ENCODE peak calls at places on chromosomes 16 and 17, in six cellular contexts. Y, Q, O, J, G and R are unnamed samples.

GRCh38 chr17:72462814-72463213 is 342.0 kb downstream of the SOX9 start:
- DNase-seq in G (no peak), Q (no peak), O (no peak), J (no peak), Y (no peak), R (no peak)

GRCh38 chr16:27591837-27592236 is 41.9 kb downstream of the KATNIP start:
- DNase-seq in G (no peak), Y (no peak), Q (no peak), J (no peak), O (no peak), R (no peak)

GRCh38 chr17:29642171-29642611 is 19.5 kb upstream of the CORO6 start:
- DNase-seq in J (no peak), Y (no peak), G (no peak), Q (no peak), O (no peak), R (no peak)

GRCh38 chr17:33266116-33266515 is 27.0 kb downstream of the ASIC2 start:
- DNase-seq in Q (no peak), G (no peak), Y (no peak), O (no peak), J (no peak), R (no peak)

GRCh38 chr17:7111784-7112526 is 2.7 kb downstream of the ASGR2 start:
- DNase-seq in J (no peak), Q (no peak), Y (no peak), O (no peak), G (peak; percentile 74), R (no peak)

GRCh38 chr16:70418993-70419318 is 19.9 kb downstream of the ST3GAL2 start:
- DNase-seq in J (no peak), G (no peak), O (no peak), Y (no peak), Q (no peak), R (no peak)

GRCh38 chr16:287298-287811 is 4.4 kb downstream of the PDIA2 start:
- DNase-seq in Y (no peak), J (no peak), G (no peak), O (no peak), Q (no peak), R (no peak)

GRCh38 chr16:46972429-46972970 is 974 bp downstream of the DNAJA2 start:
- DNase-seq in Y (peak; percentile 56), Q (no peak), G (no peak), O (no peak), J (peak; percentile 44), R (no peak)

GRCh38 chr16:87693827-87694226 is 72.0 kb downstream of the KLHDC4 start:
- DNase-seq in O (no peak), J (no peak), Y (no peak), Q (no peak), G (no peak), R (no peak)

GRCh38 chr17:82037113-82037888 is at the start of gene DCXR:
- DNase-seq in O (peak; percentile 98), J (peak; percentile 99), Q (peak; percentile 99), Y (peak; percentile 99), G (peak; percentile 99), R (peak; percentile 98)

GRCh38 chr16:19885456-19886060 is 910 bp upstream of the GPRC5B start:
- DNase-seq in G (peak; percentile 88), Q (no peak), J (no peak), Y (no peak), O (peak; percentile 9), R (peak; percentile 70)

GRCh38 chr16:18039931-18040330 is 296.6 kb downstream of the NPIPA8 start:
- DNase-seq in Y (no peak), Q (no peak), G (no peak), J (no peak), O (no peak), R (no peak)

GRCh38 chr17:69525920-69526841 is 111.7 kb downstream of the MAP2K6 start:
- DNase-seq in Q (no peak), Y (peak; percentile 45), J (no peak), G (no peak), O (peak; percentile 36), R (no peak)

GRCh38 chr17:48568499-48569259 is 9.5 kb downstream of the HOXB4 start:
- DNase-seq in G (no peak), J (no peak), Y (no peak), Q (no peak), O (no peak), R (no peak)

GRCh38 chr16:1745181-1745899 is 26.0 kb downstream of the NME3 start:
- DNase-seq in O (no peak), Y (no peak), J (no peak), G (peak; percentile 76), Q (no peak), R (no peak)

GRCh38 chr16:69106491-69107291 is 1.2 kb downstream of the HAS3 start:
- DNase-seq in J (peak; percentile 46), G (no peak), Y (peak; percentile 36), O (peak; percentile 18), Q (no peak), R (no peak)

GRCh38 chr16:56793504-56793903 is 63.6 kb downstream of the NUP93 start:
- DNase-seq in Y (peak; percentile 14), O (no peak), J (no peak), G (no peak), Q (no peak), R (no peak)

GRCh38 chr17:40313660-40314556 is 4.9 kb downstream of the RARA start:
- DNase-seq in Q (no peak), J (no peak), G (no peak), Y (no peak), O (no peak), R (peak; percentile 44)

GRCh38 chr17:48215583-48216139 is 108.1 kb downstream of the SNX11 start:
- DNase-seq in Q (no peak), G (no peak), J (no peak), O (peak; percentile 11), Y (peak; percentile 75), R (no peak)

GRCh38 chr17:28472871-28473497 is 460 bp upstream of the SLC13A2 start:
- DNase-seq in J (no peak), Y (no peak), G (no peak), O (no peak), Q (no peak), R (no peak)

GRCh38 chr17:28473542-28473941 is at the start of gene SLC13A2:
- DNase-seq in Q (no peak), G (no peak), J (no peak), Y (no peak), O (peak; percentile 64), R (peak; percentile 65)

GRCh38 chr17:28470266-28471126 is 2.9 kb upstream of the SLC13A2 start:
- DNase-seq in J (no peak), G (peak; percentile 74), Q (no peak), O (no peak), Y (no peak), R (peak; percentile 50)

GRCh38 chr17:28471127-28471453 is 2.4 kb upstream of the SLC13A2 start:
- DNase-seq in J (no peak), Y (no peak), Q (no peak), G (peak; percentile 68), O (no peak), R (peak; percentile 49)

GRCh38 chr17:28471531-28472342 is 1.7 kb upstream of the SLC13A2 start:
- DNase-seq in Q (no peak), O (no peak), G (peak; percentile 70), Y (no peak), J (no peak), R (peak; percentile 78)
- TF ChIP-seq POLR2A in Q (no peak), O (no peak), G (no peak), Y (no peak), J (no peak), R (no peak)

GRCh38 chr16:24853169-24853824 is 7.5 kb downstream of the SLC5A11 start:
- DNase-seq in J (no peak), G (peak; percentile 56), O (no peak), Y (no peak), Q (no peak), R (no peak)
- TF ChIP-seq POLR2A in J (no peak), G (no peak), O (no peak), Y (no peak), Q (no peak), R (no peak)

GRCh38 chr17:58224315-58224714 is 5.3 kb upstream of the MKS1 start:
- DNase-seq in O (no peak), Y (peak; percentile 47), Q (no peak), G (no peak), J (no peak), R (no peak)

GRCh38 chr17:58219789-58220183 is 731 bp upstream of the MKS1 start:
- DNase-seq in O (no peak), J (no peak), Y (no peak), G (no peak), Q (no peak), R (no peak)

GRCh38 chr17:58215685-58216084 is 3.4 kb downstream of the MKS1 start:
- DNase-seq in Q (no peak), G (no peak), O (no peak), J (no peak), Y (no peak), R (no peak)

GRCh38 chr17:58219007-58219788 is at the start of gene MKS1:
- DNase-seq in Y (peak; percentile 100), J (peak; percentile 96), O (peak; percentile 96), G (peak; percentile 99), Q (peak; percentile 93), R (peak; percentile 95)
- TF ChIP-seq POLR2A in Y (peak; percentile 93), J (peak; percentile 81), O (peak; percentile 52), G (no peak), Q (no peak), R (no peak)

DNA sequence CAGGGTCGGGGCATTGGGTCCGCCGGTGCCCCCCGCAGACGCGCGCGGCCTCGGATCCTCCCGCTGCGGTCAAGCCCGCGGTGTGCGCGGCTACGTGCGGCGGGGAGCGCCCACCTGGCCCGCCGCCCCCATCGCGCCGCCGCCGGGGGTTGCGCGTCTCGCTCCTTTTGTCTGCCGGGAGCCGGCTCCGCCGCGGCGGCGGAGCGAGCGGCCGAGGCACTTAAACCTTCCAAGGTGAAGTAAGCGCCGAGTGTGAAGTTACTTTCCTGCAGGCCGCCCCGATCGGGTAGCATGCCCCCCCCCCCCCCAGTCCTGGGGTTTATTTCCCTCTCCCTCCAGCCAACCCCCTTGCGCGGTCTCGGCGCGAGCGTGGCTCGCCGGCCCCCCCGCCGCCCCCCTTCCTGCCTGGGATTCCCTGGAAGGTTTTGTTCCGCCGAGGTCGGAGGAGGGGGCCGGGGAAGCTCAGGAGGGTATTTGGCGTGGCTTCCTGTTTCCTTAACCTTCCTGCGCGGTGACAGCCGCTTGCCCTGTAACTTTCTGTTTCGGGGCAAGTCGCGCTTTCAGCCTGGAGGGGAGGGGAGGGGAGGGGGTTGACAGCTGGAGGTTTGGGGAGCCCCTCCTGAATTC is 56.6 kb upstream of the GSE1 start:
- DNase-seq in G (no peak), O (peak; percentile 72), Y (peak; percentile 53), Q (peak; percentile 79), J (peak; percentile 67), R (no peak)
- TF ChIP-seq POLR2A in G (no peak), O (no peak), Y (no peak), Q (no peak), J (no peak), R (no peak)

DNA sequence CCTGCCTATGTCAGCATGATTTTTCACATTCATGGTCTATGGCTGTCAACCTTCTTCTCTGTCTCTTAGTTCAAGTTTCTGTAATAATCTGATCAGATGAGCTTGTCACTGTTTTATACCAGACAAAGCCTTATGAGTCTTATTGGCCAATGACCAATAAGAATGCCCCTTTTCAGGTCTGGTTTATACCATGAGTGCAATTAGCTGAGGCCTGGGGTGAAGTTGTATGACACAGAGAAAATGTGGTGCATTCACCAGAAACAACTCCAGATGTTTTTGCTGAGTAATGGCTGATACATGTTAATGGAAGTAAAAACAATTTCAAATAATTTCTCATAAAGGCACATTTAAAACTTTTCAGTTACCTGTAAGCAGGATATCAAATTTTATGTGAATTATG is 218.6 kb upstream of the CDH8 start:
- DNase-seq in G (no peak), O (no peak), Q (no peak), Y (no peak), J (no peak), R (no peak)
- TF ChIP-seq POLR2A in G (no peak), O (no peak), Q (no peak), Y (no peak), J (no peak), R (no peak)